ENCODE peak calls at places on chromosomes 2 and 18, in eight cellular contexts. D is adrenal gland, C is GM23338, E is A673, U is endodermal cell, P is astrocyte, X is HFFc6, T is glutamatergic neuron. H is an unnamed sample.
A peak's percentile ranks its signal among the peaks of the same experiment; 100 is the strongest.

GRCh38 chr2:208228481-208228880 is 26.4 kb downstream of the IDH1 start:
- DNase-seq in D (no peak), C (no peak), E (no peak), U (no peak), P (no peak), X (no peak), T (no peak), H (no peak)

GRCh38 chr2:124563415-124563814 is 538.3 kb downstream of the CNTNAP5 start:
- DNase-seq in D (no peak), C (peak; percentile 19), E (no peak), U (no peak), P (no peak), X (no peak), T (no peak), H (no peak)

GRCh38 chr18:37524546-37525301 is 40.9 kb downstream of the CELF4 start:
- DNase-seq in D (no peak), C (peak; percentile 73), E (no peak), U (peak; percentile 79), P (no peak), X (no peak), T (peak; percentile 50), H (peak; percentile 62)

GRCh38 chr2:240339411-240340360 is 95.8 kb upstream of the GPC1 start:
- DNase-seq in D (no peak), C (no peak), E (no peak), U (peak; percentile 38), P (no peak), X (no peak), T (no peak), H (no peak)

GRCh38 chr2:84314901-84315330 is 144.2 kb downstream of the SUCLG1 start:
- DNase-seq in D (peak; percentile 83), C (peak; percentile 94), E (peak; percentile 83), U (peak; percentile 97), P (peak; percentile 39), X (peak; percentile 71), T (peak; percentile 95), H (peak; percentile 92)

GRCh38 chr18:60350150-60350549 is 22.4 kb downstream of the MC4R start:
- DNase-seq in D (no peak), C (no peak), E (no peak), U (no peak), P (no peak), X (no peak), T (no peak), H (no peak)

GRCh38 chr2:49914281-49914680 is 760.0 kb upstream of the FSHR start:
- DNase-seq in D (no peak), C (no peak), E (no peak), U (no peak), P (peak; percentile 67), X (no peak), T (no peak), H (no peak)

GRCh38 chr2:239267411-239267941 is 133.3 kb downstream of the HDAC4 start:
- DNase-seq in D (peak; percentile 75), C (peak; percentile 33), E (peak; percentile 94), U (no peak), P (peak; percentile 87), X (peak; percentile 37), T (peak; percentile 22), H (no peak)

GRCh38 chr2:28747714-28748113 is 3.9 kb upstream of the PPP1CB start:
- DNase-seq in D (no peak), C (no peak), E (no peak), U (no peak), P (no peak), X (no peak), T (no peak), H (no peak)

GRCh38 chr2:37364351-37364750 is 19.9 kb downstream of the QPCT start:
- DNase-seq in D (no peak), C (no peak), E (no peak), U (peak; percentile 31), P (no peak), X (no peak), T (no peak), H (no peak)

GRCh38 chr18:62399781-62400308 is 74.7 kb downstream of the TNFRSF11A start:
- DNase-seq in D (no peak), C (peak; percentile 79), E (peak; percentile 16), U (peak; percentile 81), P (no peak), X (no peak), T (no peak), H (no peak)

GRCh38 chr2:101628050-101628392 is 69.5 kb upstream of the MAP4K4 start:
- DNase-seq in D (no peak), C (no peak), E (no peak), U (peak; percentile 22), P (no peak), X (no peak), T (no peak), H (no peak)

GRCh38 chr2:101622633-101623521 is 74.6 kb upstream of the MAP4K4 start:
- DNase-seq in D (no peak), C (no peak), E (no peak), U (peak; percentile 46), P (no peak), X (no peak), T (no peak), H (no peak)

GRCh38 chr2:101624706-101625332 is 72.7 kb upstream of the MAP4K4 start:
- DNase-seq in D (no peak), C (no peak), E (no peak), U (peak; percentile 41), P (no peak), X (no peak), T (no peak), H (no peak)

GRCh38 chr2:101627284-101628049 is 70.0 kb upstream of the MAP4K4 start:
- DNase-seq in D (no peak), C (no peak), E (no peak), U (peak; percentile 20), P (no peak), X (no peak), T (no peak), H (no peak)

DNA sequence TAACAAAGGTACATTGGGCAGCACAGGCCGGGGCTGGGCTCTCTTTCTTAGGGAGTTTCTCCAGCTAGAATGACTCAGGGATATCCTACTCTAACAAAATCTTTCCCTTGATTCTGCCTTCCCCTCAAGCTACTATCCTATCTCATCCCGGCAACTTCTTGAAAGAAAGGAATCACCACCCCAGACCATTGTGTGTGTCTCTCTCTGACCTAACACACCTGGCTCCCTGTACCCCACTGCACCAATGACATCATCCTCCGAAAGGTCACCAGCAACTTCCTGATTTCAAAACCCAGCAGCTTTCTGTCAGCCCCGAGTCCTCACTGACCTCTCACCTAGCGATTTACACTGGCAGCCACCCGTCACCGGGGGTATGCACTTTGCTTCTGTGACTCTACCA is 72.1 kb upstream of the MAP4K4 start:
- DNase-seq in D (no peak), C (no peak), E (no peak), U (peak; percentile 52), P (no peak), X (no peak), T (no peak), H (no peak)
- TF ChIP-seq CTCF in D (no peak), C (no peak), E (no peak), U (no peak), P (no peak), X (no peak), T (no peak), H (no peak)

GRCh38 chr2:201261911-201262310 is 1.6 kb downstream of the CASP8 start:
- DNase-seq in D (no peak), C (no peak), E (no peak), U (no peak), P (no peak), X (no peak), T (no peak), H (no peak)

GRCh38 chr2:201262718-201263117 is 2.4 kb downstream of the CASP8 start:
- DNase-seq in D (no peak), C (no peak), E (no peak), U (no peak), P (no peak), X (no peak), T (no peak), H (no peak)

GRCh38 chr2:201260302-201260800 is at the start of gene CASP8:
- DNase-seq in D (peak; percentile 39), C (no peak), E (peak; percentile 57), U (peak; percentile 30), P (peak; percentile 33), X (no peak), T (no peak), H (no peak)

GRCh38 chr2:201259216-201259615 is 1.1 kb upstream of the CASP8 start:
- DNase-seq in D (no peak), C (no peak), E (no peak), U (peak; percentile 28), P (no peak), X (no peak), T (no peak), H (no peak)

GRCh38 chr2:201261471-201261870 is 1.1 kb downstream of the CASP8 start:
- DNase-seq in D (no peak), C (peak; percentile 24), E (no peak), U (peak; percentile 48), P (no peak), X (no peak), T (no peak), H (no peak)
- TF ChIP-seq CTCF in D (no peak), C (no peak), E (no peak), U (no peak), P (no peak), X (no peak), T (no peak), H (no peak)

DNA sequence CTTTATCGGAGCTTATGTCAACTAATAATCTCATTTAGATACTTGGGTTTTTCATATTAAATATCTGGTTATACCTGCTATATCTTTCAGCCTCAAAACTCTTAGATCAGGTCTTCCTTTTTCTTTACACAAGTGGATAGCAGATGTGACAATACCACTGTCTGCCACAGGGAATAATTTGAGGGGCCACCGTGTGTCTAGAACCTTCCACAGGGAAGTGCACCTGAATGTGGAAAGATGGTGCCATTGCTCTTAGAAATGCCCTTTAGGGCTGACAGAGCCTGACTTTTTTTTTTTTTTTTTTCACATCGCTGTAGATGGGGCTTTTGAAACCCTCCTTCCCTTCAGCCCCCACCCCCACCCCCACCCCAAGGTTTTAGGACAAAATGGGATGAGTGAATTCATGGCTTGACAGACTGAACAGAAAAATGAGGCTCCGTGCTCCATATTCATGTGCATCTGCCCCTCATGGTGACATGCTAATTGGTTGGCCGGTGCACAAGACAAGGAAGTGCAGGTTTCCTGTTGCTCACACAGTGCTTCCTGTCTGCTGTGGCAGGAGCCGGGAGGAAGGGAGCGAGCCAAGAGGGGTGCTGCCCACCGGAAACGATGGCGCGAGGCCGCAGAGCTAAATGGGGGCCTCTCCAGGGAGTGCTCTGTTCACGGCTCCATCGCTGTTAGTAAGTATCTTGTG is 246.0 kb downstream of the LDLRAD4 start:
- DNase-seq in D (peak; percentile 60), C (no peak), E (peak; percentile 95), U (peak; percentile 33), P (peak; percentile 16), X (no peak), T (no peak), H (no peak)
- TF ChIP-seq CTCF in D (no peak), C (no peak), E (no peak), U (peak; percentile 16), P (no peak), X (no peak), T (no peak), H (no peak)

GRCh38 chr2:35585972-35586371 is 769.6 kb upstream of the CRIM1 start:
- DNase-seq in D (no peak), C (peak; percentile 30), E (no peak), U (no peak), P (no peak), X (no peak), T (no peak), H (no peak)

DNA sequence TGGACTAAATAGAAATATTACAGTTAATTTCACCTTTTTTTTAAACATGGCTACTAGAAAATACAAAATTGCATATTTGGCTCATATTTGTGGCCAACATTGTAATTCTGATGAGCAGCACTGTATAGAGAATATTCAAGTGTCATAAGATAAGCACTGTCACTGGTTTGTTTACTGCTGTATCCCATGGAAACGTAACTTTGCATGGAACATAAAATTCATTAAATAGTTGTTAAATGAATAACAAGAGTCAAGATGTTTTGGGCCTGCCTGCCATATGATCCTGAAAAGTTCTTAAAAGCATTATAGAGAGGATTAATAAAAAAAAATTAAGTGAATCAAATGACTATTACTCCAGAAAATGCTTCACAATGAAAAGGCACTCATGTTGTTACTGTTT is 763.7 kb upstream of the CRIM1 start:
- DNase-seq in D (no peak), C (no peak), E (no peak), U (no peak), P (no peak), X (no peak), T (no peak), H (no peak)
- TF ChIP-seq CTCF in D (no peak), C (no peak), E (no peak), U (no peak), P (no peak), X (no peak), T (no peak), H (no peak)